ENCODE peak calls at places on chromosomes 3 and 15, in eight cellular contexts. B is breast epithelium, W is SJSA1, R is caudate nucleus, T is RKO, G is EL, V is HEK293T, S is coronary artery. Q is an unnamed sample.

GRCh38 chr3:97686258-97686657 is 78.3 kb upstream of the ARL6 start:
- DNase-seq in T (no peak), W (no peak), G (no peak), V (no peak), R (no peak), S (no peak), B (no peak), Q (no peak)

GRCh38 chr3:45042162-45042561 is 16.1 kb downstream of the CLEC3B start:
- DNase-seq in R (no peak), B (no peak), V (no peak), G (no peak), W (no peak), T (no peak), S (no peak), Q (no peak)

GRCh38 chr3:193962986-193963683 is 172.8 kb upstream of the HES1 start:
- DNase-seq in W (no peak), G (peak; percentile 7), R (no peak), B (no peak), T (peak; percentile 27), S (no peak), V (no peak), Q (no peak)

GRCh38 chr3:46923559-46924350 is 46.2 kb downstream of the PTH1R start:
- DNase-seq in S (peak; percentile 73), V (peak; percentile 63), W (peak; percentile 37), B (no peak), T (no peak), G (no peak), R (no peak), Q (no peak)

GRCh38 chr15:58344164-58345070 is 87.4 kb upstream of the LIPC start:
- DNase-seq in R (no peak), W (no peak), V (no peak), T (no peak), S (no peak), B (no peak), G (no peak), Q (no peak)

GRCh38 chr3:169410430-169410829 is 253.1 kb downstream of the MECOM start:
- DNase-seq in T (no peak), V (no peak), R (no peak), G (no peak), W (no peak), B (no peak), S (no peak), Q (no peak)

GRCh38 chr3:144652573-144652972 is 681.0 kb downstream of the DIPK2A start:
- DNase-seq in G (no peak), W (no peak), R (no peak), S (no peak), V (no peak), T (no peak), B (no peak), Q (no peak)

GRCh38 chr15:24878153-24878552 is 76.6 kb upstream of the SNRPN start:
- DNase-seq in V (no peak), B (no peak), G (no peak), W (no peak), R (no peak), T (no peak), S (no peak), Q (no peak)

GRCh38 chr3:117871934-117872333 is 1162.4 kb downstream of the TUSC7 start:
- DNase-seq in T (no peak), G (no peak), B (no peak), W (no peak), R (no peak), S (no peak), V (no peak), Q (no peak)

GRCh38 chr15:28977377-28978010 is 91.7 kb downstream of the APBA2 start:
- DNase-seq in B (no peak), S (no peak), G (peak; percentile 98), W (peak; percentile 91), R (peak; percentile 46), V (no peak), T (peak; percentile 95), Q (no peak)

GRCh38 chr3:24505678-24506560 is 11.3 kb upstream of the THRB start:
- DNase-seq in W (no peak), R (no peak), V (no peak), B (no peak), T (no peak), S (no peak), G (no peak), Q (no peak)

GRCh38 chr3:72060447-72061034 is 275.6 kb upstream of the PROK2 start:
- DNase-seq in B (no peak), W (no peak), S (no peak), R (no peak), T (no peak), G (no peak), V (no peak), Q (no peak)

GRCh38 chr3:127685708-127686511 is 13.2 kb downstream of the ABTB1 start:
- DNase-seq in W (no peak), R (no peak), V (no peak), T (no peak), B (no peak), S (no peak), G (no peak), Q (no peak)

GRCh38 chr3:184559336-184559735 is 2.2 kb upstream of the EPHB3 start:
- DNase-seq in B (peak; percentile 23), S (no peak), V (no peak), G (no peak), W (no peak), T (no peak), R (no peak), Q (no peak)

GRCh38 chr3:30760040-30760439 is 134.4 kb downstream of the GADL1 start:
- DNase-seq in V (no peak), W (no peak), G (peak; percentile 43), S (no peak), T (no peak), B (no peak), R (no peak), Q (no peak)